ENCODE peak calls at places on chromosomes 13 and 19, in five cellular contexts. One of them, this sample, is unnamed.

GRCh38 chr19:40492274-40492673 is 25.5 kb downstream of the SPTBN4 start:
- DNase-seq in RWPE2: no peak
- DNase-seq in thoracic aorta: no peak
- DNase-seq in ovary: no peak
- DNase-seq in non-pigmented ciliary epithelial cell: no peak
- DNase-seq in this sample: no peak

GRCh38 chr13:96771501-96772367 is 222.5 kb downstream of the OXGR1 start:
- DNase-seq in RWPE2: no peak
- DNase-seq in non-pigmented ciliary epithelial cell: no peak
- DNase-seq in thoracic aorta: no peak
- DNase-seq in ovary: no peak
- DNase-seq in this sample: no peak

GRCh38 chr19:10965398-10965797 is 4.6 kb downstream of the SMARCA4 start:
- DNase-seq in RWPE2: no peak
- DNase-seq in non-pigmented ciliary epithelial cell: no peak
- DNase-seq in thoracic aorta: no peak
- DNase-seq in ovary: no peak
- DNase-seq in this sample: no peak

GRCh38 chr13:88031980-88032562 is 360.9 kb downstream of the SLITRK5 start:
- DNase-seq in thoracic aorta: no peak
- DNase-seq in ovary: no peak
- DNase-seq in RWPE2: no peak
- DNase-seq in non-pigmented ciliary epithelial cell: peak
- DNase-seq in this sample: no peak

GRCh38 chr19:28289294-28290063 is 923.5 kb downstream of the UQCRFS1 start:
- DNase-seq in thoracic aorta: no peak
- DNase-seq in non-pigmented ciliary epithelial cell: no peak
- DNase-seq in ovary: no peak
- DNase-seq in RWPE2: no peak
- DNase-seq in this sample: no peak

GRCh38 chr19:33156354-33156753 is 24.4 kb downstream of the WDR88 start:
- DNase-seq in thoracic aorta: no peak
- DNase-seq in RWPE2: no peak
- DNase-seq in ovary: no peak
- DNase-seq in non-pigmented ciliary epithelial cell: no peak
- DNase-seq in this sample: no peak

GRCh38 chr13:25455146-25455545 is 83.4 kb downstream of the ATP8A2 start:
- DNase-seq in non-pigmented ciliary epithelial cell: no peak
- DNase-seq in ovary: no peak
- DNase-seq in RWPE2: peak
- DNase-seq in thoracic aorta: no peak
- DNase-seq in this sample: no peak

GRCh38 chr19:7355151-7355845 is 6.6 kb downstream of the ARHGEF18 start:
- DNase-seq in thoracic aorta: no peak
- DNase-seq in RWPE2: no peak
- DNase-seq in ovary: no peak
- DNase-seq in non-pigmented ciliary epithelial cell: no peak
- DNase-seq in this sample: no peak

GRCh38 chr13:102847272-102848234 is 1.7 kb downstream of the ERCC5 start:
- DNase-seq in thoracic aorta: no peak
- DNase-seq in non-pigmented ciliary epithelial cell: no peak
- DNase-seq in ovary: no peak
- DNase-seq in RWPE2: no peak
- DNase-seq in this sample: no peak

GRCh38 chr13:110173247-110173818 is 133.6 kb downstream of the COL4A1 start:
- DNase-seq in ovary: no peak
- DNase-seq in RWPE2: no peak
- DNase-seq in non-pigmented ciliary epithelial cell: no peak
- DNase-seq in thoracic aorta: no peak
- DNase-seq in this sample: no peak

GRCh38 chr19:19538077-19538764 is at the start of gene CILP2:
- DNase-seq in thoracic aorta: no peak
- DNase-seq in RWPE2: peak
- DNase-seq in ovary: peak
- DNase-seq in non-pigmented ciliary epithelial cell: no peak
- DNase-seq in this sample: no peak

GRCh38 chr13:59437902-59438301 is 725.8 kb downstream of the DIAPH3 start:
- DNase-seq in ovary: no peak
- DNase-seq in non-pigmented ciliary epithelial cell: no peak
- DNase-seq in RWPE2: no peak
- DNase-seq in thoracic aorta: no peak
- DNase-seq in this sample: no peak

GRCh38 chr19:18415177-18415867 is 3.9 kb upstream of the SSBP4 start:
- DNase-seq in non-pigmented ciliary epithelial cell: no peak
- DNase-seq in ovary: peak
- DNase-seq in thoracic aorta: no peak
- DNase-seq in RWPE2: peak
- DNase-seq in this sample: no peak

GRCh38 chr13:112954488-112955270 is 14.3 kb upstream of the MCF2L start:
- DNase-seq in RWPE2: no peak
- DNase-seq in ovary: no peak
- DNase-seq in thoracic aorta: no peak
- DNase-seq in non-pigmented ciliary epithelial cell: no peak
- DNase-seq in this sample: no peak

GRCh38 chr13:40668335-40668734 is 1.9 kb upstream of the FOXO1 start:
- DNase-seq in ovary: peak
- DNase-seq in thoracic aorta: no peak
- DNase-seq in RWPE2: no peak
- DNase-seq in non-pigmented ciliary epithelial cell: no peak
- DNase-seq in this sample: no peak

GRCh38 chr19:44260343-44260681 is 626 bp downstream of the ZNF233 start:
- DNase-seq in non-pigmented ciliary epithelial cell: no peak
- DNase-seq in RWPE2: no peak
- DNase-seq in thoracic aorta: no peak
- DNase-seq in ovary: no peak
- DNase-seq in this sample: no peak

GRCh38 chr13:99658266-99658991 is 157.2 kb downstream of the TM9SF2 start:
- DNase-seq in thoracic aorta: no peak
- DNase-seq in non-pigmented ciliary epithelial cell: no peak
- DNase-seq in RWPE2: no peak
- DNase-seq in ovary: peak
- DNase-seq in this sample: peak

GRCh38 chr13:79593611-79594275 is 112.8 kb downstream of the NDFIP2 start:
- DNase-seq in ovary: no peak
- DNase-seq in RWPE2: no peak
- DNase-seq in thoracic aorta: no peak
- DNase-seq in non-pigmented ciliary epithelial cell: peak
- DNase-seq in this sample: no peak

GRCh38 chr13:59950201-59950730 is 213.5 kb downstream of the DIAPH3 start:
- DNase-seq in RWPE2: no peak
- DNase-seq in ovary: no peak
- DNase-seq in non-pigmented ciliary epithelial cell: no peak
- DNase-seq in thoracic aorta: no peak
- DNase-seq in this sample: no peak

GRCh38 chr13:113117335-113117872 is 5.2 kb upstream of the F10 start:
- DNase-seq in thoracic aorta: no peak
- DNase-seq in non-pigmented ciliary epithelial cell: no peak
- DNase-seq in RWPE2: no peak
- DNase-seq in ovary: no peak
- DNase-seq in this sample: peak

GRCh38 chr19:10544753-10545251 is 1.1 kb downstream of the ATG4D start:
- DNase-seq in thoracic aorta: no peak
- DNase-seq in RWPE2: no peak
- DNase-seq in ovary: no peak
- DNase-seq in non-pigmented ciliary epithelial cell: no peak
- DNase-seq in this sample: no peak

GRCh38 chr13:108278466-108278865 is 8.9 kb downstream of the TNFSF13B start:
- DNase-seq in ovary: no peak
- DNase-seq in non-pigmented ciliary epithelial cell: no peak
- DNase-seq in thoracic aorta: no peak
- DNase-seq in RWPE2: no peak
- DNase-seq in this sample: no peak

GRCh38 chr19:53192771-53193533 is at the start of gene ZNF665:
- DNase-seq in RWPE2: peak
- DNase-seq in ovary: peak
- DNase-seq in thoracic aorta: peak
- DNase-seq in non-pigmented ciliary epithelial cell: peak
- DNase-seq in this sample: peak

GRCh38 chr13:48804836-48805601 is 151.3 kb downstream of the CYSLTR2 start:
- DNase-seq in non-pigmented ciliary epithelial cell: no peak
- DNase-seq in ovary: no peak
- DNase-seq in RWPE2: no peak
- DNase-seq in thoracic aorta: no peak
- DNase-seq in this sample: no peak

GRCh38 chr13:74132768-74133656 is 1.2 kb downstream of the KLF12 start:
- DNase-seq in non-pigmented ciliary epithelial cell: no peak
- DNase-seq in thoracic aorta: no peak
- DNase-seq in RWPE2: no peak
- DNase-seq in ovary: peak
- DNase-seq in this sample: peak

GRCh38 chr13:78370231-78370630 is 233.1 kb downstream of the POU4F1 start:
- DNase-seq in RWPE2: no peak
- DNase-seq in thoracic aorta: no peak
- DNase-seq in ovary: no peak
- DNase-seq in non-pigmented ciliary epithelial cell: no peak
- DNase-seq in this sample: no peak

GRCh38 chr19:45729774-45730388 is 815 bp downstream of the FBXO46 start:
- DNase-seq in ovary: no peak
- DNase-seq in thoracic aorta: no peak
- DNase-seq in non-pigmented ciliary epithelial cell: no peak
- DNase-seq in RWPE2: no peak
- DNase-seq in this sample: no peak

GRCh38 chr13:85508683-85509329 is 290.4 kb downstream of the SLITRK6 start:
- DNase-seq in thoracic aorta: no peak
- DNase-seq in non-pigmented ciliary epithelial cell: no peak
- DNase-seq in ovary: no peak
- DNase-seq in RWPE2: no peak
- DNase-seq in this sample: no peak

GRCh38 chr19:38134538-38135149 is 89.4 kb downstream of the DPF1 start:
- DNase-seq in non-pigmented ciliary epithelial cell: no peak
- DNase-seq in ovary: no peak
- DNase-seq in RWPE2: no peak
- DNase-seq in thoracic aorta: no peak
- DNase-seq in this sample: no peak

GRCh38 chr13:113410472-113411201 is 42.7 kb downstream of the ADPRHL1 start:
- DNase-seq in ovary: no peak
- DNase-seq in thoracic aorta: peak
- DNase-seq in RWPE2: peak
- DNase-seq in non-pigmented ciliary epithelial cell: peak
- DNase-seq in this sample: no peak

GRCh38 chr13:33610471-33611015 is 207.4 kb upstream of the RFC3 start:
- DNase-seq in RWPE2: no peak
- DNase-seq in ovary: no peak
- DNase-seq in thoracic aorta: no peak
- DNase-seq in non-pigmented ciliary epithelial cell: no peak
- DNase-seq in this sample: no peak

GRCh38 chr19:32876236-32876918 is 6.8 kb upstream of the SLC7A9 start:
- DNase-seq in ovary: no peak
- DNase-seq in non-pigmented ciliary epithelial cell: no peak
- DNase-seq in RWPE2: no peak
- DNase-seq in thoracic aorta: no peak
- DNase-seq in this sample: peak